ENCODE peak calls at places on chromosome 2, in ten cellular contexts. One of them, this sample, is unnamed.

GRCh38 chr2:237194906-237195305 is 109.2 kb downstream of the COPS8 start:
- DNase-seq in CD8-positive, alpha-beta memory T cell: no peak
- DNase-seq in sciatic nerve: no peak
- DNase-seq in NCI-H2081: no peak
- DNase-seq in central memory CD4-positive, alpha-beta T cell: no peak
- DNase-seq in mucosa of descending colon: no peak
- DNase-seq in RKO: no peak
- DNase-seq in gastrocnemius medialis: no peak
- DNase-seq in NCI-H1092: no peak
- DNase-seq in DMS153: no peak
- DNase-seq in this sample: no peak

GRCh38 chr2:234979204-234980167 is 27.7 kb downstream of the SH3BP4 start:
- DNase-seq in CD8-positive, alpha-beta memory T cell: no peak
- DNase-seq in sciatic nerve: no peak
- DNase-seq in NCI-H2081: no peak
- DNase-seq in central memory CD4-positive, alpha-beta T cell: no peak
- DNase-seq in mucosa of descending colon: peak
- DNase-seq in RKO: no peak
- DNase-seq in gastrocnemius medialis: no peak
- DNase-seq in NCI-H1092: no peak
- DNase-seq in DMS153: no peak
- DNase-seq in this sample: no peak

GRCh38 chr2:23164173-23164572 is 220.8 kb upstream of the KLHL29 start:
- DNase-seq in CD8-positive, alpha-beta memory T cell: no peak
- DNase-seq in sciatic nerve: no peak
- DNase-seq in NCI-H2081: no peak
- DNase-seq in central memory CD4-positive, alpha-beta T cell: no peak
- DNase-seq in mucosa of descending colon: no peak
- DNase-seq in RKO: no peak
- DNase-seq in gastrocnemius medialis: no peak
- DNase-seq in NCI-H1092: no peak
- DNase-seq in DMS153: no peak
- DNase-seq in this sample: no peak

GRCh38 chr2:48200591-48201293 is 294.4 kb upstream of the FBXO11 start:
- DNase-seq in CD8-positive, alpha-beta memory T cell: no peak
- DNase-seq in sciatic nerve: no peak
- DNase-seq in NCI-H2081: no peak
- DNase-seq in central memory CD4-positive, alpha-beta T cell: no peak
- DNase-seq in mucosa of descending colon: no peak
- DNase-seq in RKO: no peak
- DNase-seq in gastrocnemius medialis: no peak
- DNase-seq in NCI-H1092: no peak
- DNase-seq in DMS153: no peak
- DNase-seq in this sample: no peak

GRCh38 chr2:46534589-46534988 is 55.2 kb downstream of the TMEM247 start:
- DNase-seq in CD8-positive, alpha-beta memory T cell: no peak
- DNase-seq in sciatic nerve: no peak
- DNase-seq in NCI-H2081: no peak
- DNase-seq in central memory CD4-positive, alpha-beta T cell: no peak
- DNase-seq in mucosa of descending colon: no peak
- DNase-seq in RKO: no peak
- DNase-seq in gastrocnemius medialis: no peak
- DNase-seq in NCI-H1092: no peak
- DNase-seq in DMS153: no peak
- DNase-seq in this sample: no peak

GRCh38 chr2:102788880-102789250 is 27.0 kb downstream of the TMEM182 start:
- DNase-seq in CD8-positive, alpha-beta memory T cell: no peak
- DNase-seq in sciatic nerve: no peak
- DNase-seq in NCI-H2081: no peak
- DNase-seq in central memory CD4-positive, alpha-beta T cell: no peak
- DNase-seq in mucosa of descending colon: no peak
- DNase-seq in RKO: no peak
- DNase-seq in gastrocnemius medialis: peak
- DNase-seq in NCI-H1092: no peak
- DNase-seq in DMS153: no peak
- DNase-seq in this sample: no peak

GRCh38 chr2:160635488-160635887 is 141.9 kb upstream of the RBMS1 start:
- DNase-seq in CD8-positive, alpha-beta memory T cell: no peak
- DNase-seq in sciatic nerve: no peak
- DNase-seq in NCI-H2081: no peak
- DNase-seq in central memory CD4-positive, alpha-beta T cell: no peak
- DNase-seq in mucosa of descending colon: no peak
- DNase-seq in RKO: no peak
- DNase-seq in gastrocnemius medialis: no peak
- DNase-seq in NCI-H1092: no peak
- DNase-seq in DMS153: no peak
- DNase-seq in this sample: no peak

GRCh38 chr2:215946581-215946980 is 66.8 kb downstream of the MREG start:
- DNase-seq in CD8-positive, alpha-beta memory T cell: no peak
- DNase-seq in sciatic nerve: no peak
- DNase-seq in NCI-H2081: no peak
- DNase-seq in central memory CD4-positive, alpha-beta T cell: no peak
- DNase-seq in mucosa of descending colon: no peak
- DNase-seq in RKO: no peak
- DNase-seq in gastrocnemius medialis: no peak
- DNase-seq in NCI-H1092: no peak
- DNase-seq in DMS153: no peak
- DNase-seq in this sample: no peak

GRCh38 chr2:28896906-28897305 is 2.4 kb downstream of the WDR43 start:
- DNase-seq in CD8-positive, alpha-beta memory T cell: no peak
- DNase-seq in sciatic nerve: no peak
- DNase-seq in NCI-H2081: no peak
- DNase-seq in central memory CD4-positive, alpha-beta T cell: no peak
- DNase-seq in mucosa of descending colon: no peak
- DNase-seq in RKO: peak
- DNase-seq in gastrocnemius medialis: no peak
- DNase-seq in NCI-H1092: no peak
- DNase-seq in DMS153: no peak
- DNase-seq in this sample: no peak

GRCh38 chr2:233137040-233137439 is 76.9 kb downstream of the INPP5D start:
- DNase-seq in CD8-positive, alpha-beta memory T cell: no peak
- DNase-seq in sciatic nerve: no peak
- DNase-seq in NCI-H2081: no peak
- DNase-seq in central memory CD4-positive, alpha-beta T cell: no peak
- DNase-seq in mucosa of descending colon: no peak
- DNase-seq in RKO: no peak
- DNase-seq in gastrocnemius medialis: no peak
- DNase-seq in NCI-H1092: no peak
- DNase-seq in DMS153: no peak
- DNase-seq in this sample: no peak

This sample was measured in activated gamma-delta T cell treated with Interleukin-2 at 50 U/mL for 16 hours.